ENCODE peak calls at places on chromosome 18, in nine cellular contexts. T, P, O, R, C, D, W, K and E are unnamed samples.

GRCh38 chr18:42545825-42546224 is 569.7 kb downstream of the RIT2 start:
- DNase-seq in T (no peak), P (no peak), O (no peak), R (no peak), C (no peak), D (no peak), W (no peak), K (no peak), E (no peak)

GRCh38 chr18:45856526-45856925 is 31.1 kb downstream of the SIGLEC15 start:
- DNase-seq in T (no peak), P (no peak), O (no peak), R (no peak), C (no peak), D (no peak), W (no peak), K (no peak), E (no peak)

GRCh38 chr18:63823516-63824219 is 48.5 kb downstream of the SERPINB7 start:
- DNase-seq in T (peak; percentile 55), P (no peak), O (no peak), R (peak; percentile 20), C (no peak), D (peak; percentile 7), W (peak; percentile 38), K (peak; percentile 37), E (no peak)

GRCh38 chr18:57331718-57332117 is 20.6 kb upstream of the ST8SIA3 start:
- DNase-seq in T (no peak), P (no peak), O (no peak), R (no peak), C (no peak), D (no peak), W (no peak), K (no peak), E (no peak)

GRCh38 chr18:44828080-44828479 is 147.4 kb downstream of the SETBP1 start:
- DNase-seq in T (no peak), P (no peak), O (no peak), R (no peak), C (no peak), D (no peak), W (no peak), K (no peak), E (no peak)

GRCh38 chr18:45850021-45850420 is 24.5 kb downstream of the SIGLEC15 start:
- DNase-seq in T (no peak), P (no peak), O (no peak), R (no peak), C (peak; percentile 40), D (no peak), W (no peak), K (no peak), E (no peak)

GRCh38 chr18:49747876-49748275 is 65.5 kb downstream of the ACAA2 start:
- DNase-seq in T (no peak), P (no peak), O (no peak), R (no peak), C (no peak), D (no peak), W (no peak), K (peak; percentile 33), E (no peak)

GRCh38 chr18:45505497-45506206 is 109.6 kb upstream of the SLC14A2 start:
- DNase-seq in T (no peak), P (no peak), O (no peak), R (no peak), C (no peak), D (no peak), W (no peak), K (no peak), E (no peak)

GRCh38 chr18:43606800-43607199 is 329.5 kb upstream of the SYT4 start:
- DNase-seq in T (no peak), P (no peak), O (no peak), R (no peak), C (no peak), D (no peak), W (no peak), K (no peak), E (no peak)

GRCh38 chr18:36811430-36811829 is 17.4 kb downstream of the TPGS2 start:
- DNase-seq in T (no peak), P (peak; percentile 64), O (no peak), R (no peak), C (no peak), D (peak; percentile 41), W (no peak), K (no peak), E (no peak)

GRCh38 chr18:57759650-57760049 is 43.5 kb downstream of the ATP8B1 start:
- DNase-seq in T (no peak), P (no peak), O (no peak), R (no peak), C (no peak), D (no peak), W (no peak), K (no peak), E (no peak)

GRCh38 chr18:46155652-46156051 is 51.5 kb downstream of the HAUS1 start:
- DNase-seq in T (no peak), P (no peak), O (no peak), R (no peak), C (no peak), D (no peak), W (no peak), K (peak; percentile 28), E (no peak)

GRCh38 chr18:54434453-54434852 is 76.7 kb downstream of the C18orf54 start:
- DNase-seq in T (no peak), P (no peak), O (no peak), R (no peak), C (no peak), D (no peak), W (no peak), K (no peak), E (no peak)

GRCh38 chr18:49638209-49638785 is 76.4 kb downstream of the LIPG start:
- DNase-seq in T (no peak), P (peak; percentile 33), O (no peak), R (no peak), C (no peak), D (no peak), W (no peak), K (no peak), E (no peak)

GRCh38 chr18:41814651-41815050 is 140.4 kb upstream of the PIK3C3 start:
- DNase-seq in T (no peak), P (no peak), O (no peak), R (no peak), C (no peak), D (no peak), W (no peak), K (no peak), E (no peak)

GRCh38 chr18:24659837-24660720 is 199.6 kb downstream of the HRH4 start:
- DNase-seq in T (peak; percentile 29), P (peak; percentile 72), O (no peak), R (peak; percentile 24), C (no peak), D (no peak), W (no peak), K (no peak), E (peak; percentile 37)
- H3K4me3 ChIP-seq in T (peak overlapping the region; percentile 44), P (peak overlapping the region; percentile 26), O (no peak overlapping the region), R (peak overlapping the region; percentile 10), C (peak overlapping the region; percentile 6), D (no peak overlapping the region), W (peak overlapping the region; percentile 24), K (peak overlapping the region; percentile 21), E (peak overlapping the region; percentile 11)

DNA sequence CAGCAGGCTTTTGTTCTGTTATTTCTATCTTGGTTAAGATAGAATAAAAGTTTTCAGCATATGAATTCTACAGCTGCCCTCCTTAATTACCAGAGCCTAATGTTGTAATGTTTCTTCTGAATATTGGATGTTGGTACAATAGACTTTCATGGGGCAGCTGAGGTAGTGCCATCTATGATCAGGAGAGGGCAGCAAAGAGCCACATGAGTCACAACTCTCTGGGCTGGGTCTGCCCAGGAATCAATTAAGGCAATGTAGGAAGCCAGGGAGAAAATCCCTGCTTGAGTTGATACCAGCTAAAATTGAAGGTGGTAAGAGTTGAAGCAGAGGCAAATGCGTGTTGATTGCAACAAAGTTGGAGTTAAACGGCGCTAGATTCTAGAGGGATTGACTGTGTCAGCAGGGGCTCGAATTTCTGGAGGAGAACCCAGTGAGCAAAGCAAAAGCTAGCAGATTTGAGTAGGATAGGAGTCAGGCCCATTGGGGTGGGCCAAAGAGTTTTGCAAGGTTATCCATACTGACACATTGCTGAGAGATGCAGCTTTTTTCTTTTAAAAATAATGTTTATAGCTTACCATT is 10.6 kb upstream of the MC5R start:
- DNase-seq in T (peak; percentile 81), P (no peak), O (no peak), R (peak; percentile 70), C (no peak), D (peak; percentile 71), W (peak; percentile 76), K (peak; percentile 42), E (peak; percentile 38)
- TF ChIP-seq EP300 in T (no peak), P (no peak), O (no peak), R (no peak), C (no peak), D (no peak), W (no peak), K (no peak), E (no peak)

GRCh38 chr18:8808001-8808400 is 102.6 kb downstream of the MTCL1 start:
- DNase-seq in T (no peak), P (no peak), O (no peak), R (no peak), C (no peak), D (no peak), W (no peak), K (no peak), E (no peak)

GRCh38 chr18:8812631-8813030 is 107.3 kb downstream of the MTCL1 start:
- DNase-seq in T (no peak), P (no peak), O (no peak), R (no peak), C (no peak), D (no peak), W (no peak), K (no peak), E (no peak)

GRCh38 chr18:8811115-8811514 is 105.8 kb downstream of the MTCL1 start:
- DNase-seq in T (no peak), P (no peak), O (no peak), R (no peak), C (no peak), D (no peak), W (no peak), K (no peak), E (no peak)

GRCh38 chr18:8809514-8809913 is 104.2 kb downstream of the MTCL1 start:
- DNase-seq in T (no peak), P (no peak), O (no peak), R (no peak), C (no peak), D (no peak), W (no peak), K (no peak), E (no peak)

DNA sequence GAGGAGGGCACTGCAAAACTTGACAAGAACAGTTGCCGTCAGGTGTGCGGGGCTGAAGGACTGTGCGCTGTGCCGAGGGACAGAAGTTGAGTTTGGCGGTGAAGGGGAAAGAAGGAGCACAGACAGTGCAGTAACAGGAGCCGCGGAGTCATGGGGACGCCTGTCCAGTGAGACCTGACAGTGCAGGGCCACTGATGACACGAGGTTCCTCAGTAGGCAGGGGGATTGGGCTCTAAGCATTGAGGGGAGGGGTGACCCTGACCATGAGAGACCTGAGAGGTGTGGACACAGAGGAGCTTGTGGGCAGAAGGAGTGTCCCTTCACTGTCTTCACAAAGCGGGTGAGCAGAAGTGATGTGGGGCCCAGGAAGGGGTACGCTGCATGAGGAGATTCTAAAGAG is 104.8 kb downstream of the MTCL1 start:
- DNase-seq in T (no peak), P (no peak), O (no peak), R (no peak), C (no peak), D (no peak), W (no peak), K (no peak), E (no peak)
- H3K36me3 ChIP-seq in T (peaks cover 20% of the 10 kb centered on the region), P (peaks cover 10% of the 10 kb centered on the region), O (peaks cover 40% of the 10 kb centered on the region), R (no peaks in the 10 kb centered on the region), C (no peaks in the 10 kb centered on the region), D (no peaks in the 10 kb centered on the region), W (no peaks in the 10 kb centered on the region), K (no peaks in the 10 kb centered on the region), E (no peaks in the 10 kb centered on the region)

GRCh38 chr18:75253043-75253442 is 42.4 kb downstream of the TSHZ1 start:
- DNase-seq in T (no peak), P (no peak), O (no peak), R (no peak), C (no peak), D (no peak), W (no peak), K (no peak), E (no peak)
- H3K4me3 ChIP-seq in T (no peak overlapping the region), P (peak overlapping the region; percentile 3), O (no peak overlapping the region), R (no peak overlapping the region), C (no peak overlapping the region), D (no peak overlapping the region), W (no peak overlapping the region), K (no peak overlapping the region), E (no peak overlapping the region)